ENCODE peak calls at places on chromosomes 7 and 10, in six cellular contexts. One of them, this sample, is unnamed.

GRCh38 chr7:154853063-154853726 is 149.7 kb downstream of the PAXIP1 start:
- DNase-seq in retinal pigment epithelial cell: no peak
- DNase-seq in progenitor cell of endocrine pancreas: no peak
- DNase-seq in left lung: no peak
- DNase-seq in A673: no peak
- DNase-seq in MCF 10A: no peak
- DNase-seq in this sample: no peak

GRCh38 chr10:80202934-80203834 is 2.2 kb downstream of the ANXA11 start:
- DNase-seq in retinal pigment epithelial cell: peak; percentile 74
- DNase-seq in progenitor cell of endocrine pancreas: peak; percentile 15
- DNase-seq in left lung: peak; percentile 64
- DNase-seq in A673: peak; percentile 93
- DNase-seq in MCF 10A: peak; percentile 79
- DNase-seq in this sample: peak; percentile 81

GRCh38 chr10:88389456-88389855 is 193.7 kb downstream of the RNLS start:
- DNase-seq in retinal pigment epithelial cell: no peak
- DNase-seq in progenitor cell of endocrine pancreas: no peak
- DNase-seq in left lung: no peak
- DNase-seq in A673: peak; percentile 35
- DNase-seq in MCF 10A: peak; percentile 65
- DNase-seq in this sample: no peak

GRCh38 chr7:7534031-7534430 is 1.6 kb downstream of the COL28A1 start:
- DNase-seq in retinal pigment epithelial cell: no peak
- DNase-seq in progenitor cell of endocrine pancreas: no peak
- DNase-seq in left lung: no peak
- DNase-seq in A673: no peak
- DNase-seq in MCF 10A: no peak
- DNase-seq in this sample: no peak

GRCh38 chr10:113060221-113061053 is 110.4 kb downstream of the TCF7L2 start:
- DNase-seq in retinal pigment epithelial cell: no peak
- DNase-seq in progenitor cell of endocrine pancreas: no peak
- DNase-seq in left lung: no peak
- DNase-seq in A673: peak; percentile 32
- DNase-seq in MCF 10A: no peak
- DNase-seq in this sample: no peak

GRCh38 chr10:65194555-65194954 is 1673.4 kb downstream of the REEP3 start:
- DNase-seq in retinal pigment epithelial cell: peak; percentile 84
- DNase-seq in progenitor cell of endocrine pancreas: no peak
- DNase-seq in left lung: no peak
- DNase-seq in A673: no peak
- DNase-seq in MCF 10A: peak; percentile 58
- DNase-seq in this sample: no peak

GRCh38 chr7:29812185-29812876 is 6.0 kb downstream of the WIPF3 start:
- DNase-seq in retinal pigment epithelial cell: no peak
- DNase-seq in progenitor cell of endocrine pancreas: no peak
- DNase-seq in left lung: no peak
- DNase-seq in A673: no peak
- DNase-seq in MCF 10A: peak; percentile 51
- DNase-seq in this sample: no peak

GRCh38 chr10:110883924-110884323 is 12.2 kb downstream of the PDCD4 start:
- DNase-seq in retinal pigment epithelial cell: no peak
- DNase-seq in progenitor cell of endocrine pancreas: no peak
- DNase-seq in left lung: no peak
- DNase-seq in A673: no peak
- DNase-seq in MCF 10A: no peak
- DNase-seq in this sample: no peak

GRCh38 chr7:110105840-110106239 is 985.1 kb upstream of the LRRN3 start:
- DNase-seq in retinal pigment epithelial cell: no peak
- DNase-seq in progenitor cell of endocrine pancreas: no peak
- DNase-seq in left lung: no peak
- DNase-seq in A673: no peak
- DNase-seq in MCF 10A: no peak
- DNase-seq in this sample: no peak

GRCh38 chr10:124701881-124702656 is 42.1 kb downstream of the FAM53B start:
- DNase-seq in retinal pigment epithelial cell: no peak
- DNase-seq in progenitor cell of endocrine pancreas: no peak
- DNase-seq in left lung: no peak
- DNase-seq in A673: no peak
- DNase-seq in MCF 10A: no peak
- DNase-seq in this sample: no peak

GRCh38 chr7:89517815-89518214 is 636.5 kb upstream of the STEAP1 start:
- DNase-seq in retinal pigment epithelial cell: no peak
- DNase-seq in progenitor cell of endocrine pancreas: no peak
- DNase-seq in left lung: no peak
- DNase-seq in A673: no peak
- DNase-seq in MCF 10A: no peak
- DNase-seq in this sample: no peak

GRCh38 chr7:128032605-128033235 is 1.5 kb upstream of the LRRC4 start:
- DNase-seq in retinal pigment epithelial cell: no peak
- DNase-seq in progenitor cell of endocrine pancreas: peak; percentile 32
- DNase-seq in left lung: no peak
- DNase-seq in A673: peak; percentile 45
- DNase-seq in MCF 10A: no peak
- DNase-seq in this sample: peak; percentile 56

GRCh38 chr7:134885967-134886352 is 100.3 kb upstream of the AGBL3 start:
- DNase-seq in retinal pigment epithelial cell: peak; percentile 49
- DNase-seq in progenitor cell of endocrine pancreas: no peak
- DNase-seq in left lung: no peak
- DNase-seq in A673: peak; percentile 80
- DNase-seq in MCF 10A: peak; percentile 82
- DNase-seq in this sample: no peak

GRCh38 chr10:79055100-79055782 is 13.5 kb upstream of the ZMIZ1 start:
- DNase-seq in retinal pigment epithelial cell: no peak
- DNase-seq in progenitor cell of endocrine pancreas: no peak
- DNase-seq in left lung: peak; percentile 8
- DNase-seq in A673: no peak
- DNase-seq in MCF 10A: no peak
- DNase-seq in this sample: no peak

GRCh38 chr7:133445617-133446016 is 192.7 kb downstream of the EXOC4 start:
- DNase-seq in retinal pigment epithelial cell: no peak
- DNase-seq in progenitor cell of endocrine pancreas: no peak
- DNase-seq in left lung: no peak
- DNase-seq in A673: no peak
- DNase-seq in MCF 10A: no peak
- DNase-seq in this sample: no peak

GRCh38 chr10:14889318-14889717 is 10.7 kb downstream of the SUV39H2 start:
- DNase-seq in retinal pigment epithelial cell: no peak
- DNase-seq in progenitor cell of endocrine pancreas: no peak
- DNase-seq in left lung: no peak
- DNase-seq in A673: peak; percentile 12
- DNase-seq in MCF 10A: no peak
- DNase-seq in this sample: peak; percentile 12

GRCh38 chr7:133015879-133016278 is 66.0 kb downstream of the CHCHD3 start:
- DNase-seq in retinal pigment epithelial cell: no peak
- DNase-seq in progenitor cell of endocrine pancreas: no peak
- DNase-seq in left lung: no peak
- DNase-seq in A673: no peak
- DNase-seq in MCF 10A: no peak
- DNase-seq in this sample: no peak

GRCh38 chr10:121069061-121069850 is 218.1 kb downstream of the WDR11 start:
- DNase-seq in retinal pigment epithelial cell: no peak
- DNase-seq in progenitor cell of endocrine pancreas: no peak
- DNase-seq in left lung: no peak
- DNase-seq in A673: no peak
- DNase-seq in MCF 10A: peak; percentile 96
- DNase-seq in this sample: no peak

GRCh38 chr10:121073743-121074142 is 222.6 kb downstream of the WDR11 start:
- DNase-seq in retinal pigment epithelial cell: no peak
- DNase-seq in progenitor cell of endocrine pancreas: no peak
- DNase-seq in left lung: no peak
- DNase-seq in A673: no peak
- DNase-seq in MCF 10A: no peak
- DNase-seq in this sample: no peak

GRCh38 chr10:121065330-121065729 is 214.2 kb downstream of the WDR11 start:
- DNase-seq in retinal pigment epithelial cell: no peak
- DNase-seq in progenitor cell of endocrine pancreas: no peak
- DNase-seq in left lung: no peak
- DNase-seq in A673: no peak
- DNase-seq in MCF 10A: no peak
- DNase-seq in this sample: no peak

GRCh38 chr10:121070671-121071070 is 219.5 kb downstream of the WDR11 start:
- DNase-seq in retinal pigment epithelial cell: no peak
- DNase-seq in progenitor cell of endocrine pancreas: no peak
- DNase-seq in left lung: no peak
- DNase-seq in A673: no peak
- DNase-seq in MCF 10A: no peak
- DNase-seq in this sample: no peak

DNA sequence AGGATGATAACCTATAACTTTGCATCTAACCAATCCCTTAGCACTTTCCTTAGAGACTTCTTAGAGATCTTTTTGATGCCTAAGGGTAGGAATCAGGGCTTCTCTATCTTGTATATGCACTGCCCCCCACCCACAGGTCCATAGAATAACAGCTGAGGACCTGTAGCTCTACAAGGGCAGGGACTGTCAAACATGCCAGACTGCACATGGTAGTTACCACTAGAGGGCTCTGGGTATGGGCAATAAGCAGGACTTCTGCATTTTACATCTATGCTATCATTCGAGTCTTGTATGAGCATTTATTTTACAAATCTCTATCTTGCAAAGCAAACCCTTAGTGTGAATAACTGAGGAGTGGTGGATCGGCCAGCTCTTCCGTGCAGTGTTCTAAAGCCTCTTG is 219.1 kb downstream of the WDR11 start:
- DNase-seq in retinal pigment epithelial cell: no peak
- DNase-seq in progenitor cell of endocrine pancreas: no peak
- DNase-seq in left lung: no peak
- DNase-seq in A673: no peak
- DNase-seq in MCF 10A: peak; percentile 41
- DNase-seq in this sample: no peak
- TF ChIP-seq CTCF in retinal pigment epithelial cell: peak; percentile 53
- TF ChIP-seq CTCF in progenitor cell of endocrine pancreas: peak; percentile 57
- TF ChIP-seq CTCF in left lung: peak; percentile 31
- TF ChIP-seq CTCF in A673: peak; percentile 54
- TF ChIP-seq CTCF in MCF 10A: peak; percentile 31
- TF ChIP-seq CTCF in this sample: peak; percentile 38

DNA sequence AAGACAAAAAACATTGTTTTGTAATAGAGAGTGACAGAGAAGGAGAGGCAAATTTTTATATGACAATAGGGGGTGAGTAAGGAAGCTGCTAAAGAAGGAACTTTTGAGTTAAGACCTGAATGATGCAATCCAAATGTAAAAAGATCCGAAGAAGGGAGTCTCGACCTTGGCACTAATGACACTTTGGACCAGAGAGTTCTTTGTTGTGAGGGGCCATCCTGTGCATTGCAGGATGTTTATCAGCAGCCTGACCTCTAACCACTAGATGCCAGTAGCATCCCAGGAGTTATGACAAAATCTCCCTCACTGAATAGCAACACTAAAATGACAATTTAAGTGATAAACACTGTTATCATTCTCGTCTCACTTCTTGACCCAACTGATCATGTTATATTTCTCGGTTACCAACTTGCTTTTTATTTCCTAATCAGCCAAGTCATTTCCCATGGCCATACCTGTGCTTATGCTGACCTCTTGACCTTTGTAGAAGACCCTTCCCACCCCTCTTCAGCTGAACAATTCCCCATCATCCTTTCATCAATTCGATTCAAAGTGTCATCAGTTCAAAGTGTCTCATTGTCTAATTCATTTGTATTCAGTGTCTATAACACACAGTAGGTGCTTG is 30.0 kb downstream of the DGKI start:
- DNase-seq in retinal pigment epithelial cell: no peak
- DNase-seq in progenitor cell of endocrine pancreas: no peak
- DNase-seq in left lung: no peak
- DNase-seq in A673: peak; percentile 2
- DNase-seq in MCF 10A: peak; percentile 17
- DNase-seq in this sample: no peak
- TF ChIP-seq CTCF in retinal pigment epithelial cell: peak; percentile 11
- TF ChIP-seq CTCF in progenitor cell of endocrine pancreas: no peak
- TF ChIP-seq CTCF in left lung: no peak
- TF ChIP-seq CTCF in A673: no peak
- TF ChIP-seq CTCF in MCF 10A: no peak
- TF ChIP-seq CTCF in this sample: peak; percentile 4

DNA sequence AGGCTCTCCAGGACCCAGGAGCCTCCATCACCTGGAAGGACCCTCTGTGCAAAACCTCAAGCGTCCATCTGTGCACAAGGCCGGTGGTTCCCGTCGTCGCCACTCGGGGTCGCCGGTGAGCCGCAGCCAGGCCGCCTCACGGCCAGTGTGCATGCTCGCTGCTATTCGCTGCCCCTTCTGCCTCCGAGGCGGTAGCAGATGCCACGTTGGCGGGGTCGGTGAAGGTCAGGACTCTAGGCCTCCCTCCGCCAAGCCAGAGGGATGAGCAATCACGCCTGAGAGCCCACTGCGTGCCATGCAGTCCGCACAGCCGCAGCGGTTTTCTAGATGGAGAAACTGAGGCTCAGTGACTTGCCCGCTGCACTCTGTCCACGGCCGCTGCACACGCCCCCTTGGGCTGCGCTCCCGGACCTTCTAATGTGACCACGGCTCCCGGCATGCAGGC is 5.7 kb downstream of the UPK3B start:
- DNase-seq in retinal pigment epithelial cell: no peak
- DNase-seq in progenitor cell of endocrine pancreas: no peak
- DNase-seq in left lung: peak; percentile 44
- DNase-seq in A673: peak; percentile 36
- DNase-seq in MCF 10A: peak; percentile 52
- DNase-seq in this sample: peak; percentile 77
- TF ChIP-seq CTCF in retinal pigment epithelial cell: peak; percentile 93
- TF ChIP-seq CTCF in progenitor cell of endocrine pancreas: no peak
- TF ChIP-seq CTCF in left lung: peak; percentile 59
- TF ChIP-seq CTCF in A673: peak; percentile 77
- TF ChIP-seq CTCF in MCF 10A: peak; percentile 93
- TF ChIP-seq CTCF in this sample: peak; percentile 69

GRCh38 chr10:86522385-86522855 is 828 bp upstream of the WAPL start:
- DNase-seq in retinal pigment epithelial cell: no peak
- DNase-seq in progenitor cell of endocrine pancreas: no peak
- DNase-seq in left lung: no peak
- DNase-seq in A673: no peak
- DNase-seq in MCF 10A: no peak
- DNase-seq in this sample: no peak

GRCh38 chr10:86521620-86522384 is at the start of gene WAPL:
- DNase-seq in retinal pigment epithelial cell: peak; percentile 62
- DNase-seq in progenitor cell of endocrine pancreas: peak; percentile 93
- DNase-seq in left lung: peak; percentile 96
- DNase-seq in A673: peak; percentile 96
- DNase-seq in MCF 10A: peak; percentile 91
- DNase-seq in this sample: peak; percentile 99

GRCh38 chr10:86524225-86524982 is 2.8 kb upstream of the WAPL start:
- DNase-seq in retinal pigment epithelial cell: no peak
- DNase-seq in progenitor cell of endocrine pancreas: no peak
- DNase-seq in left lung: no peak
- DNase-seq in A673: no peak
- DNase-seq in MCF 10A: no peak
- DNase-seq in this sample: no peak

GRCh38 chr10:86520871-86521619 is 547 bp downstream of the WAPL start:
- DNase-seq in retinal pigment epithelial cell: no peak
- DNase-seq in progenitor cell of endocrine pancreas: peak; percentile 19
- DNase-seq in left lung: peak; percentile 76
- DNase-seq in A673: peak; percentile 47
- DNase-seq in MCF 10A: peak; percentile 76
- DNase-seq in this sample: peak; percentile 66

DNA sequence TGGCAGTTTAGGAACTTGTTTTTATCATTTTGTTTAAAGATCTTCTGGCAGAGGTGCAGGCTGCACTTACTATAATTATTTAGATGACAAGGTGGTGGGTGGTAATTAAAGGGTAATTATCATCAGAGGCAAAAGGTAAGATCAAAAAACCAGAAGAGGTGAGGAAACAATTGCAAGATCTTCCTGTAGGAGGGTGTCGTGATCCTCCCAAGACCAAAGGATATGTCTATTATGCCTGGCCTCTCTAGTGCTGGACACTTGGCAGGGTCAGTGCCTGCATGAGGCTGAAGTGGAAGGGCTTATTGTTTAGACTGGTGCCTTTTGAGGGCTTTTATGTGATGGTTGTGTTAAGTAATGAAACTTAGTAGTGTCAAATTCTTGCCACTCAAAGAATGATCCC is 1.8 kb upstream of the WAPL start:
- DNase-seq in retinal pigment epithelial cell: no peak
- DNase-seq in progenitor cell of endocrine pancreas: no peak
- DNase-seq in left lung: no peak
- DNase-seq in A673: no peak
- DNase-seq in MCF 10A: peak; percentile 38
- DNase-seq in this sample: no peak
- TF ChIP-seq CTCF in retinal pigment epithelial cell: peak; percentile 27
- TF ChIP-seq CTCF in progenitor cell of endocrine pancreas: peak; percentile 37
- TF ChIP-seq CTCF in left lung: no peak
- TF ChIP-seq CTCF in A673: no peak
- TF ChIP-seq CTCF in MCF 10A: peak; percentile 57
- TF ChIP-seq CTCF in this sample: no peak

This sample was measured in GM20000.